ENCODE peak calls at places on chromosome 6, in five cellular contexts. K is stomach; T is skeletal muscle cell; Z is activated gamma-delta T cell treated with anti-CD3 and anti-CD28 coated beads, Interleukin-2, amount 50 U/mL, for 16 hours; C is M059J. F is an unnamed sample.

GRCh38 chr6:38241200-38241599 is 398.5 kb downstream of the BTBD9 start:
- DNase-seq in K (no peak), T (no peak), Z (no peak), C (peak), F (no peak)

GRCh38 chr6:160111812-160112211 is 9.8 kb upstream of the SLC22A1 start:
- DNase-seq in K (no peak), T (no peak), Z (no peak), C (no peak), F (no peak)

GRCh38 chr6:147554281-147554680 is 45.8 kb downstream of the SAMD5 start:
- DNase-seq in K (no peak), T (no peak), Z (no peak), C (no peak), F (no peak)

GRCh38 chr6:159716247-159717086 is 10.8 kb upstream of the WTAP start:
- DNase-seq in K (no peak), T (peak), Z (no peak), C (peak), F (peak)

GRCh38 chr6:163427498-163428254 is 13.2 kb downstream of the QKI start:
- DNase-seq in K (no peak), T (no peak), Z (no peak), C (peak), F (no peak)

GRCh38 chr6:107106165-107106564 is 9.2 kb downstream of the BEND3 start:
- DNase-seq in K (no peak), T (no peak), Z (no peak), C (no peak), F (no peak)

GRCh38 chr6:167409078-167409477 is 84.2 kb downstream of the TTLL2 start:
- DNase-seq in K (no peak), T (no peak), Z (no peak), C (no peak), F (no peak)

GRCh38 chr6:82251942-82252341 is 4.4 kb upstream of the IBTK start:
- DNase-seq in K (no peak), T (no peak), Z (no peak), C (peak), F (no peak)

GRCh38 chr6:80438728-80439127 is 332.3 kb downstream of the BCKDHB start:
- DNase-seq in K (no peak), T (peak), Z (no peak), C (peak), F (no peak)

GRCh38 chr6:38018755-38019165 is 199.2 kb downstream of the ZFAND3 start:
- DNase-seq in K (no peak), T (no peak), Z (no peak), C (no peak), F (no peak)

GRCh38 chr6:137707590-137708360 is 159.3 kb upstream of the TNFAIP3 start:
- DNase-seq in K (peak), T (peak), Z (peak), C (peak), F (peak)

GRCh38 chr6:80535914-80536565 is 429.6 kb downstream of the BCKDHB start:
- DNase-seq in K (no peak), T (peak), Z (no peak), C (no peak), F (no peak)

GRCh38 chr6:34115396-34116314 is 30.2 kb downstream of the GRM4 start:
- DNase-seq in K (no peak), T (no peak), Z (no peak), C (peak), F (peak)

GRCh38 chr6:139882234-139882633 is 507.8 kb upstream of the CITED2 start:
- DNase-seq in K (no peak), T (no peak), Z (no peak), C (peak), F (no peak)

GRCh38 chr6:126383203-126383602 is 43.3 kb downstream of the CENPW start:
- DNase-seq in K (no peak), T (no peak), Z (no peak), C (no peak), F (no peak)

F was measured in body of pancreas.